ENCODE peak calls at places on chromosomes 11 and 22, in ten cellular contexts. U is mesendoderm, A is GM03348, P is choroid plexus epithelial cell, R is substantia nigra, J is EL, T is iPS-NIHi11, H is NAMALWA, X is neural crest cell, Y is skeletal muscle cell. Z is an unnamed sample.

GRCh38 chr11:128686045-128686741 is 7.7 kb upstream of the FLI1 start:
- DNase-seq in U (peak; percentile 41), A (no peak), P (no peak), R (no peak), J (no peak), T (peak; percentile 57), H (no peak), X (no peak), Y (no peak), Z (peak; percentile 34)

GRCh38 chr11:45801723-45802315 is 3.1 kb upstream of the SLC35C1 start:
- DNase-seq in U (no peak), A (peak; percentile 1), P (peak; percentile 68), R (no peak), J (no peak), T (no peak), H (peak; percentile 38), X (no peak), Y (no peak), Z (no peak)

GRCh38 chr11:43376594-43376993 is 17.9 kb downstream of the TTC17 start:
- DNase-seq in U (no peak), A (peak; percentile 40), P (peak; percentile 81), R (no peak), J (peak; percentile 73), T (no peak), H (no peak), X (no peak), Y (peak; percentile 66), Z (no peak)

GRCh38 chr11:86668929-86669328 is 3.5 kb downstream of the ME3 start:
- DNase-seq in U (peak; percentile 6), A (no peak), P (no peak), R (no peak), J (no peak), T (no peak), H (no peak), X (no peak), Y (no peak), Z (no peak)

GRCh38 chr11:108616549-108616948 is 23.0 kb upstream of the EXPH5 start:
- DNase-seq in U (peak; percentile 88), A (peak; percentile 71), P (peak; percentile 69), R (no peak), J (peak; percentile 78), T (no peak), H (no peak), X (no peak), Y (peak; percentile 58), Z (no peak)

GRCh38 chr11:110565344-110565684 is 135.6 kb downstream of the FDX1 start:
- DNase-seq in U (peak; percentile 97), A (no peak), P (peak; percentile 73), R (no peak), J (peak; percentile 14), T (no peak), H (no peak), X (no peak), Y (no peak), Z (peak; percentile 90)

GRCh38 chr22:46684706-46685105 is 53.3 kb downstream of the CERK start:
- DNase-seq in U (no peak), A (no peak), P (no peak), R (no peak), J (no peak), T (no peak), H (peak; percentile 95), X (no peak), Y (no peak), Z (no peak)

GRCh38 chr11:859394-860131 is 16.9 kb downstream of the TSPAN4 start:
- DNase-seq in U (no peak), A (peak; percentile 91), P (peak; percentile 97), R (peak; percentile 40), J (peak; percentile 58), T (peak; percentile 76), H (peak; percentile 40), X (no peak), Y (peak; percentile 83), Z (no peak)

GRCh38 chr22:43923191-43923590 is 414 bp upstream of the PNPLA3 start:
- DNase-seq in U (no peak), A (no peak), P (peak; percentile 44), R (no peak), J (peak; percentile 32), T (no peak), H (peak; percentile 45), X (no peak), Y (no peak), Z (no peak)

GRCh38 chr11:73382183-73382582 is 6.0 kb downstream of the RELT start:
- DNase-seq in U (no peak), A (no peak), P (no peak), R (no peak), J (no peak), T (no peak), H (no peak), X (no peak), Y (no peak), Z (no peak)

GRCh38 chr22:20244744-20245576 is 23.2 kb downstream of the RTN4R start:
- DNase-seq in U (no peak), A (no peak), P (no peak), R (no peak), J (no peak), T (no peak), H (peak; percentile 47), X (no peak), Y (no peak), Z (no peak)

GRCh38 chr11:133383689-133384088 is 148.6 kb downstream of the OPCML start:
- DNase-seq in U (no peak), A (no peak), P (no peak), R (no peak), J (no peak), T (no peak), H (no peak), X (no peak), Y (no peak), Z (no peak)

GRCh38 chr11:63764201-63764711 is 4.3 kb downstream of the ZFTA start:
- DNase-seq in U (no peak), A (no peak), P (no peak), R (no peak), J (no peak), T (peak; percentile 54), H (no peak), X (peak; percentile 3), Y (no peak), Z (peak; percentile 67)

GRCh38 chr22:23789121-23789520 is 2.4 kb downstream of the SMARCB1 start:
- DNase-seq in U (peak; percentile 51), A (no peak), P (no peak), R (no peak), J (no peak), T (no peak), H (no peak), X (no peak), Y (no peak), Z (no peak)

GRCh38 chr22:47269689-47270088 is 507.2 kb downstream of the TBC1D22A start:
- DNase-seq in U (no peak), A (no peak), P (no peak), R (no peak), J (no peak), T (no peak), H (no peak), X (no peak), Y (no peak), Z (no peak)

GRCh38 chr22:42365942-42366660 is 66.1 kb downstream of the NFAM1 start:
- DNase-seq in U (no peak), A (no peak), P (no peak), R (no peak), J (no peak), T (no peak), H (no peak), X (no peak), Y (no peak), Z (no peak)

GRCh38 chr11:15451713-15452112 is 337.0 kb downstream of the INSC start:
- DNase-seq in U (no peak), A (no peak), P (no peak), R (no peak), J (no peak), T (no peak), H (no peak), X (no peak), Y (no peak), Z (no peak)

GRCh38 chr11:77752518-77752917 is 68.0 kb downstream of the RSF1 start:
- DNase-seq in U (peak; percentile 91), A (no peak), P (peak; percentile 5), R (no peak), J (no peak), T (no peak), H (no peak), X (no peak), Y (no peak), Z (peak; percentile 44)

GRCh38 chr22:47126344-47126811 is 363.9 kb downstream of the TBC1D22A start:
- DNase-seq in U (no peak), A (no peak), P (no peak), R (no peak), J (no peak), T (no peak), H (no peak), X (no peak), Y (no peak), Z (no peak)

GRCh38 chr11:70622091-70622490 is 223.8 kb downstream of the CTTN start:
- DNase-seq in U (no peak), A (no peak), P (no peak), R (no peak), J (no peak), T (no peak), H (no peak), X (no peak), Y (no peak), Z (no peak)

Z was measured in ELF-1.